ENCODE peak calls at places on chromosomes 2 and 18, in seven cellular contexts. One of them, this sample, is unnamed.

GRCh38 chr2:132593171-132593570 is 76.8 kb downstream of the LYPD1 start:
- DNase-seq in A549: no peak
- DNase-seq in heart left ventricle: no peak
- DNase-seq in HepG2: no peak
- DNase-seq in adrenal gland: no peak
- DNase-seq in ovary: no peak
- DNase-seq in right lobe of liver: no peak
- DNase-seq in this sample: no peak

GRCh38 chr2:64000630-64001381 is 18.4 kb downstream of the VPS54 start:
- DNase-seq in A549: peak; percentile 45
- DNase-seq in heart left ventricle: no peak
- DNase-seq in HepG2: no peak
- DNase-seq in adrenal gland: no peak
- DNase-seq in ovary: no peak
- DNase-seq in right lobe of liver: no peak
- DNase-seq in this sample: no peak

GRCh38 chr2:68908392-68908970 is 37.3 kb upstream of the BMP10 start:
- DNase-seq in A549: peak; percentile 92
- DNase-seq in heart left ventricle: peak; percentile 69
- DNase-seq in HepG2: no peak
- DNase-seq in adrenal gland: peak; percentile 88
- DNase-seq in ovary: peak; percentile 68
- DNase-seq in right lobe of liver: peak; percentile 67
- DNase-seq in this sample: peak; percentile 95

GRCh38 chr2:14937336-14937735 is 304.8 kb downstream of the LRATD1 start:
- DNase-seq in A549: no peak
- DNase-seq in heart left ventricle: no peak
- DNase-seq in HepG2: no peak
- DNase-seq in adrenal gland: no peak
- DNase-seq in ovary: no peak
- DNase-seq in right lobe of liver: no peak
- DNase-seq in this sample: no peak

GRCh38 chr2:215540646-215541045 is 104.8 kb upstream of the FN1 start:
- DNase-seq in A549: no peak
- DNase-seq in heart left ventricle: no peak
- DNase-seq in HepG2: no peak
- DNase-seq in adrenal gland: no peak
- DNase-seq in ovary: no peak
- DNase-seq in right lobe of liver: no peak
- DNase-seq in this sample: peak; percentile 35

GRCh38 chr2:133607679-133608078 is 39.4 kb upstream of the NCKAP5 start:
- DNase-seq in A549: no peak
- DNase-seq in heart left ventricle: no peak
- DNase-seq in HepG2: no peak
- DNase-seq in adrenal gland: no peak
- DNase-seq in ovary: no peak
- DNase-seq in right lobe of liver: no peak
- DNase-seq in this sample: no peak

GRCh38 chr2:216104691-216105090 is 4.5 kb upstream of the XRCC5 start:
- DNase-seq in A549: no peak
- DNase-seq in heart left ventricle: no peak
- DNase-seq in HepG2: no peak
- DNase-seq in adrenal gland: no peak
- DNase-seq in ovary: no peak
- DNase-seq in right lobe of liver: no peak
- DNase-seq in this sample: no peak

GRCh38 chr2:98761267-98761781 is 30.4 kb upstream of the MGAT4A start:
- DNase-seq in A549: no peak
- DNase-seq in heart left ventricle: no peak
- DNase-seq in HepG2: peak; percentile 33
- DNase-seq in adrenal gland: no peak
- DNase-seq in ovary: no peak
- DNase-seq in right lobe of liver: no peak
- DNase-seq in this sample: no peak

GRCh38 chr2:84545030-84545429 is 28.7 kb downstream of the DNAH6 start:
- DNase-seq in A549: no peak
- DNase-seq in heart left ventricle: no peak
- DNase-seq in HepG2: no peak
- DNase-seq in adrenal gland: no peak
- DNase-seq in ovary: no peak
- DNase-seq in right lobe of liver: no peak
- DNase-seq in this sample: no peak

GRCh38 chr2:133982231-133982630 is 271.6 kb upstream of the MGAT5 start:
- DNase-seq in A549: no peak
- DNase-seq in heart left ventricle: no peak
- DNase-seq in HepG2: no peak
- DNase-seq in adrenal gland: no peak
- DNase-seq in ovary: no peak
- DNase-seq in right lobe of liver: no peak
- DNase-seq in this sample: no peak

GRCh38 chr2:63819765-63820717 is 21.7 kb upstream of the UGP2 start:
- DNase-seq in A549: no peak
- DNase-seq in heart left ventricle: peak; percentile 75
- DNase-seq in HepG2: peak; percentile 92
- DNase-seq in adrenal gland: no peak
- DNase-seq in ovary: peak; percentile 29
- DNase-seq in right lobe of liver: peak; percentile 83
- DNase-seq in this sample: peak; percentile 75

GRCh38 chr2:68936889-68937288 is 15.8 kb downstream of the GKN2 start:
- DNase-seq in A549: no peak
- DNase-seq in heart left ventricle: no peak
- DNase-seq in HepG2: no peak
- DNase-seq in adrenal gland: no peak
- DNase-seq in ovary: no peak
- DNase-seq in right lobe of liver: no peak
- DNase-seq in this sample: no peak

GRCh38 chr2:2061091-2061696 is 269.9 kb downstream of the MYT1L start:
- DNase-seq in A549: no peak
- DNase-seq in heart left ventricle: no peak
- DNase-seq in HepG2: no peak
- DNase-seq in adrenal gland: no peak
- DNase-seq in ovary: no peak
- DNase-seq in right lobe of liver: no peak
- DNase-seq in this sample: no peak

GRCh38 chr18:10736984-10737383 is 211.2 kb downstream of the NAPG start:
- DNase-seq in A549: no peak
- DNase-seq in heart left ventricle: no peak
- DNase-seq in HepG2: no peak
- DNase-seq in adrenal gland: no peak
- DNase-seq in ovary: no peak
- DNase-seq in right lobe of liver: no peak
- DNase-seq in this sample: no peak

DNA sequence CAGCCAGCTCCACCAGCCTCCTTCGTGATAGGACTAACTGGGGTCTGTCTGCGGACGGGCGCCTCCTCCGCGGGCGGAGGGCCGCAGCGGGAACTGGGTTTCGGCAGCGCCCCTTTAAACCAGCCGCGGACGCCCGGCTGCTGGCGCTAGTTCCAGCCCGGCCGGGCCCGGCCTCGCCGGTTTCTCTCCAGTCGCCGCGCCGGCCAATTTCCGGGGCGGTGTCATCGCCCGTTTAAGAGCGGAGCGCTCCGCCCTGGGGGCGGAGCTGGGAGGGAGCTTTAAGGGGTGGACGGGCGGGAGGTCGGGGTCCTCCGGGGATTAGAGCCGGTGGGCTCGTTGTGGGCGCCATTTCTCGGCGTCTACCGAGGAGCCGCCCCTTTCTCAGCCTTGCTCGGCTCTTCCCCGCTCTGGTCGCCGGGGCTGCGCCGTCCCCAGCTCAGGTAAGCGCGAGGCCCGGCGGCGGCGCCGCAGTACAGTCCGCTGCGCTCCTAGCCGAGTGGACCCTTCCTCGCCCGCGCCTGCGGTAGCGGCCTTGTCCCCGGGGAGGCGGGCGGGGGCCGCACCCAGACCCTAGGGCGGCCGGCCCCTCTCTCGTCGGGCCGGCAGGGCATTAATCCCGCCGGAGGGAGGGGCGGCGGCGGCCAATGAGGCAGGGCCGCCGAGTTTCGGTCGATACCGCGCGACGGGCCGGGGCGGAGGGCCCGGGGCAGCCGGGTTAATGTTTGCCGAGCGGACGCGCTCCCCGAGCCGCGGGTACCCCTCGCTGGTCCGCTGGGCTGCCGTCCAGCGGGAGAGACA is at the start of gene EPB41L5:
- DNase-seq in A549: peak; percentile 91
- DNase-seq in heart left ventricle: peak; percentile 95
- DNase-seq in HepG2: peak; percentile 92
- DNase-seq in adrenal gland: peak; percentile 93
- DNase-seq in ovary: peak; percentile 94
- DNase-seq in right lobe of liver: peak; percentile 97
- DNase-seq in this sample: peak; percentile 97
- TF ChIP-seq POLR2A in A549: peak; percentile 64
- TF ChIP-seq POLR2A in heart left ventricle: peak; percentile 84
- TF ChIP-seq POLR2A in HepG2: peak; percentile 98
- TF ChIP-seq POLR2A in adrenal gland: peak; percentile 40
- TF ChIP-seq POLR2A in ovary: peak; percentile 32
- TF ChIP-seq POLR2A in right lobe of liver: peak; percentile 94
- TF ChIP-seq POLR2A in this sample: no peak

DNA sequence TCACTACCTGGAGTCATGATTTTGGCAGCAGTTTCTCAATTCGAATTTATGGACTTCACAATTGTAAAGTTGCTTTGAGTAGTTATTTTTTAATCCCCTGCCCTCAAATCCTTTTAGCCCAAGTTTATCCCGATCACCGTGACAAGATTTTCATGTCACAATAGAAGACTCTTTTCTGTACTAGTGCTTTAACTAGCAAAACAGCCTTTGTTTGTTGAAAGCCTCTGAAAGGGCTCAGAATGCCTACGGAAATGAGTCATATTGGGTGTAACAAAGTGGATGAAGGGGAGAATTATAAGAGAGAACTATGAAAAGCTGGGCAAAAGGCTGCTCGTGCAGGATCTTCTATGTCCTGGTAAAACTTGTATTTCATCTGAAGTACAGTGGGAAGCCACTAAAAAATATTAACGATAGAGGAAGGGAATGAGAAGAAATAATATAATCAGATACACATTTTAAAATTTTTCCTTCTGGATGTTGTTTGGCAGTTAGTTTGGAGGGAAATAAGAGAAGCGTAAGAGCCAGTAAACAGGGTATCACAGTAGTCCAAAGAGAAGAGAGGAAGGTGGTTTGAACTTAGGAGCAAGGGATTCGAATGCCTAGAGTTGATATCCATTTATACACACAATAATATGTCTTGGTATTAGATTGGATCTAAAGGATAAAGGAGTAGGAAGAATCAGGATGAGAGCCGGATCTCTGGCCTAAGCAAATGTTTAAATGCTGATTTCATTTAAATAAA is 114.9 kb downstream of the GALNT13 start:
- DNase-seq in A549: peak; percentile 64
- DNase-seq in heart left ventricle: no peak
- DNase-seq in HepG2: peak; percentile 10
- DNase-seq in adrenal gland: no peak
- DNase-seq in ovary: no peak
- DNase-seq in right lobe of liver: no peak
- DNase-seq in this sample: no peak
- H3K4me3 ChIP-seq in A549: peak overlapping the region; percentile 19
- H3K4me3 ChIP-seq in heart left ventricle: no peak overlapping the region
- H3K4me3 ChIP-seq in HepG2: no peak overlapping the region
- H3K4me3 ChIP-seq in adrenal gland: no peak overlapping the region
- H3K4me3 ChIP-seq in ovary: no peak overlapping the region
- H3K4me3 ChIP-seq in right lobe of liver: no peak overlapping the region
- H3K4me3 ChIP-seq in this sample: no peak overlapping the region

DNA sequence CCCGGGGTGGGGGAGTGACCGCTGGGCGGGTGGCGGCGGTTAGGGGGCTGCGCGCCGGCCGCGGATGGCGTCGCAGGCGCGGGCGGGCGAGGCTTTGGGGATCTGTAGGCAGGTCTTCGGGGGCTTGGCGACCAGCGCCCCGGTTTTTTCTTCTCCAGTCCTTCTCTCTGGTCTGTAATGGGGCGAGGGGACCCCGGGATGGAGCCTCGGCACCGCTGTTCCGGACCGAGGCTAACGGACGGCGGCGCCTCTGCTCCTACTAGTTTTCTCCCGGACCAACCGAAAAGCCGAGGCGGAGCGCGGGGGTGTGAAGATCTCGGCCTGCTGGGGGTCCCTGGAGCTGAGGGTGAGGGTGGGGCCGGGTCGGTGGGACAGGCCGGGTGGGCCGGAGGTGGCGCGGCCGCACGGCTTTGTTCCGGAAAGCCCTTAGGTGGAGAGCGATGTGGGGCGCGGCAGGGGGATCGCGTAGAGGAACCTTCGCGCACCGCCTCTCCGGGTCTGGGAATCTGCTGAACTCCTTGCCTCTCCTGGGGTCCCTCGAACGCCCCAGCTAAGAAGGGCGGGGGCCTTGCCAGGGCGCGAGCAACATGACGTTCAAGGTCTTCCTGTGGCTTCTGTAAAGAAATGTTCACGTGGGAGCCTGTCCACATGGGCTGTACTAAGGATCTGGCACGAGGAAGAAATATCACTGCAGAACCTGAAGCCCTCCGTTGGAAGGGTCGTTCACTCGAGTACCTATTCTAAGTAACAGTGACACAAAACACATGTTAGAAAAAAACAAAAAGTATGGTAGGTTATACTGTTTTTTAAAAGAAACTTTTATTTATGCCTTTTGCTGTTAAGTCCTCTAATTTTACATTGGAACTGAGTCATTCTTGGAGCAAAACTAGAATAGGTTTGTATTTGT is 861 bp downstream of the SLC39A10 start:
- DNase-seq in A549: peak; percentile 92
- DNase-seq in heart left ventricle: peak; percentile 62
- DNase-seq in HepG2: peak; percentile 80
- DNase-seq in adrenal gland: peak; percentile 66
- DNase-seq in ovary: peak; percentile 79
- DNase-seq in right lobe of liver: peak; percentile 74
- DNase-seq in this sample: peak; percentile 75
- TF ChIP-seq POLR2A in A549: no peak
- TF ChIP-seq POLR2A in heart left ventricle: no peak
- TF ChIP-seq POLR2A in HepG2: peak; percentile 52
- TF ChIP-seq POLR2A in adrenal gland: peak; percentile 52
- TF ChIP-seq POLR2A in ovary: peak; percentile 47
- TF ChIP-seq POLR2A in right lobe of liver: no peak
- TF ChIP-seq POLR2A in this sample: no peak

GRCh38 chr2:199463708-199464613 is 6.2 kb upstream of the SATB2 start:
- DNase-seq in A549: no peak
- DNase-seq in heart left ventricle: no peak
- DNase-seq in HepG2: no peak
- DNase-seq in adrenal gland: peak; percentile 40
- DNase-seq in ovary: no peak
- DNase-seq in right lobe of liver: no peak
- DNase-seq in this sample: peak; percentile 87
- H3K4me3 ChIP-seq in A549: peak overlapping the region; percentile 57
- H3K4me3 ChIP-seq in heart left ventricle: peak overlapping the region; percentile 12
- H3K4me3 ChIP-seq in HepG2: peak overlapping the region; percentile 69
- H3K4me3 ChIP-seq in adrenal gland: no peak overlapping the region
- H3K4me3 ChIP-seq in ovary: peak overlapping the region; percentile 36
- H3K4me3 ChIP-seq in right lobe of liver: peak overlapping the region; percentile 35
- H3K4me3 ChIP-seq in this sample: peak overlapping the region; percentile 8

DNA sequence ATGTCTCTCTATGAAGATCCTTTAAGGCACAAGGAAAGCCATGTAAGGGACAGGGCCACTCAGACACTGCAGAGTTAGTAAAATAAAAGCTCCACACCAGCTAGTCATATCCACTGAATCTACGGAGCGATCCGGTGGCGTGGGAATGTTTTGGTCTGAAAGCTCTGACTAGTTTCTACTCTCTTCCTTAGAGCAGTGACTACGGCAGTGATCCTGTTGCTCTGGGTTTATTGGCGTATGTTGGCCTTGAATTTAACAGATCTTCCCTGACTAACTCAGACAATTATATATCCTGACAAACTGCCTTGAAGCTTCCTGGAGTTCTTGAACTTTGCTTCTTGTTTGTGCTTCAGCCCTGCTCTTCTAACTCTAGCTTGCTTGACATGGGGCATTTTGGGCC is 115.3 kb upstream of the FZD5 start:
- DNase-seq in A549: no peak
- DNase-seq in heart left ventricle: no peak
- DNase-seq in HepG2: no peak
- DNase-seq in adrenal gland: no peak
- DNase-seq in ovary: no peak
- DNase-seq in right lobe of liver: no peak
- DNase-seq in this sample: no peak
- TF ChIP-seq POLR2A in A549: no peak
- TF ChIP-seq POLR2A in heart left ventricle: no peak
- TF ChIP-seq POLR2A in HepG2: no peak
- TF ChIP-seq POLR2A in adrenal gland: no peak
- TF ChIP-seq POLR2A in ovary: no peak
- TF ChIP-seq POLR2A in right lobe of liver: no peak
- TF ChIP-seq POLR2A in this sample: no peak

This sample was measured in lower leg skin.